ENCODE peak calls at places on chromosomes 12 and 14, in ten cellular contexts. I, R, W, M, D, L, V, Z, C and U are unnamed samples.

GRCh38 chr12:90653051-90653450 is 301.9 kb downstream of the CCER1 start:
- DNase-seq in D (no peak), I (peak), W (no peak), C (no peak), L (no peak), R (no peak), V (peak), Z (peak), M (no peak), U (no peak)

GRCh38 chr12:121807656-121808347 is 4.0 kb downstream of the SETD1B start:
- DNase-seq in C (no peak), I (no peak), D (no peak), R (no peak), L (no peak), Z (no peak), M (no peak), W (no peak), V (no peak), U (no peak)

GRCh38 chr14:91963465-91963864 is 16.0 kb upstream of the FBLN5 start:
- DNase-seq in V (peak), M (no peak), I (peak), D (no peak), L (no peak), W (no peak), Z (peak), C (no peak), R (no peak), U (no peak)

GRCh38 chr14:32985881-32986280 is 47.2 kb downstream of the NPAS3 start:
- DNase-seq in W (no peak), V (no peak), L (no peak), I (peak), D (no peak), M (no peak), Z (no peak), C (no peak), R (no peak), U (no peak)

GRCh38 chr12:86186449-86186848 is 69.7 kb downstream of the MGAT4C start:
- DNase-seq in I (no peak), Z (peak), R (no peak), W (peak), L (no peak), V (peak), M (no peak), C (no peak), D (no peak), U (no peak)

GRCh38 chr12:132827763-132828703 is 636 bp downstream of the GOLGA3 start:
- DNase-seq in L (no peak), R (peak), V (peak), D (no peak), Z (peak), W (peak), M (peak), I (peak), C (peak), U (peak)

GRCh38 chr14:94636744-94637412 is 24.7 kb downstream of the SERPINA3 start:
- DNase-seq in I (peak), D (no peak), Z (peak), V (no peak), R (no peak), W (peak), L (no peak), C (no peak), M (peak), U (no peak)

GRCh38 chr14:36227802-36228201 is 51.3 kb upstream of the PTCSC3 start:
- DNase-seq in C (no peak), W (no peak), Z (no peak), M (no peak), I (peak), R (no peak), D (no peak), L (no peak), V (peak), U (no peak)

GRCh38 chr12:53290661-53291060 is 4.7 kb upstream of the PFDN5 start:
- DNase-seq in W (no peak), I (peak), V (peak), R (no peak), M (no peak), L (no peak), C (no peak), D (no peak), Z (peak), U (no peak)

GRCh38 chr12:109741970-109742372 is 28.3 kb downstream of the FAM222A start:
- DNase-seq in I (no peak), L (no peak), V (no peak), M (peak), C (no peak), R (no peak), W (no peak), D (no peak), Z (no peak), U (no peak)

GRCh38 chr14:89232366-89233070 is 184.5 kb downstream of the FOXN3 start:
- DNase-seq in V (no peak), M (peak), R (no peak), C (no peak), I (no peak), D (no peak), Z (no peak), L (no peak), W (peak), U (no peak)

GRCh38 chr14:22084393-22085281 is 411.0 kb upstream of the OR4E1 start:
- DNase-seq in R (peak), V (peak), Z (peak), M (peak), L (no peak), W (peak), I (peak), C (peak), D (peak), U (peak)

GRCh38 chr12:4975574-4975973 is 65.9 kb downstream of the KCNA1 start:
- DNase-seq in R (peak), M (no peak), C (no peak), I (no peak), L (no peak), Z (peak), D (no peak), W (peak), V (no peak), U (no peak)

GRCh38 chr12:53652366-53652765 is 23.5 kb downstream of the ATP5MC2 start:
- DNase-seq in C (no peak), L (no peak), D (no peak), W (no peak), Z (no peak), M (no peak), R (no peak), I (peak), V (peak), U (no peak)

GRCh38 chr12:69343357-69343756 is 4.8 kb upstream of the LYZ start:
- DNase-seq in V (no peak), M (no peak), R (no peak), I (no peak), W (no peak), C (no peak), Z (no peak), D (no peak), L (no peak), U (no peak)

GRCh38 chr14:23513005-23513412 is 38.6 kb downstream of the ZFHX2 start:
- DNase-seq in R (no peak), V (no peak), Z (no peak), M (no peak), I (no peak), W (no peak), C (no peak), L (no peak), D (no peak), U (no peak)

GRCh38 chr14:89429206-89430091 is 12.4 kb upstream of the FOXN3 start:
- DNase-seq in R (no peak), M (no peak), C (no peak), D (no peak), V (peak), Z (no peak), I (peak), L (peak), W (no peak), U (no peak)

GRCh38 chr12:125329239-125330238 is 264.3 kb downstream of the AACS start:
- DNase-seq in D (no peak), R (no peak), W (no peak), C (no peak), I (peak), V (no peak), Z (no peak), L (no peak), M (no peak), U (no peak)

GRCh38 chr14:96698846-96699543 is 98.2 kb upstream of the VRK1 start:
- DNase-seq in I (no peak), D (no peak), M (no peak), Z (no peak), V (no peak), C (no peak), R (no peak), L (peak), W (peak), U (peak)

GRCh38 chr12:4011597-4011996 is 138.4 kb upstream of the PARP11 start:
- DNase-seq in W (peak), D (no peak), C (peak), R (no peak), Z (no peak), M (no peak), L (no peak), V (no peak), I (no peak), U (no peak)

GRCh38 chr12:124509676-124510300 is 57.6 kb downstream of the NCOR2 start:
- DNase-seq in M (peak), Z (peak), D (no peak), W (no peak), I (peak), V (peak), R (no peak), L (no peak), C (peak), U (no peak)

GRCh38 chr12:118980407-118981014 is 830 bp upstream of the SRRM4 start:
- DNase-seq in C (no peak), I (no peak), Z (no peak), L (no peak), D (no peak), M (no peak), R (no peak), W (peak), V (no peak), U (no peak)

GRCh38 chr12:100688451-100688864 is 106.1 kb upstream of the ANO4 start:
- DNase-seq in C (no peak), V (no peak), R (no peak), L (no peak), W (peak), M (no peak), D (no peak), I (peak), Z (peak), U (no peak)

GRCh38 chr12:132116709-132117557 is 27.2 kb downstream of the DDX51 start:
- DNase-seq in L (no peak), M (no peak), V (no peak), C (no peak), R (no peak), I (no peak), Z (no peak), D (no peak), W (no peak), U (no peak)

GRCh38 chr12:54034784-54035310 is 2.0 kb downstream of the HOXC5 start:
- DNase-seq in V (no peak), R (no peak), M (no peak), I (no peak), L (no peak), D (no peak), C (no peak), W (no peak), Z (no peak), U (no peak)

GRCh38 chr14:85479771-85480170 is 50.2 kb upstream of the FLRT2 start:
- DNase-seq in L (no peak), M (no peak), I (no peak), R (no peak), V (no peak), Z (no peak), C (no peak), W (no peak), D (no peak), U (no peak)

GRCh38 chr12:126627596-126627995 is 1562.4 kb downstream of the AACS start:
- DNase-seq in L (no peak), I (no peak), W (no peak), D (no peak), Z (no peak), V (no peak), R (no peak), C (no peak), M (no peak), U (no peak)

GRCh38 chr12:126608607-126609175 is 1543.5 kb downstream of the AACS start:
- DNase-seq in D (no peak), C (no peak), I (peak), R (no peak), M (no peak), L (no peak), Z (peak), W (no peak), V (no peak), U (no peak)

GRCh38 chr14:99517643-99518381 is 36.6 kb downstream of the CCNK start:
- DNase-seq in C (no peak), W (no peak), D (no peak), L (no peak), Z (no peak), V (no peak), R (no peak), M (no peak), I (no peak), U (no peak)

GRCh38 chr14:52840916-52841315 is 49.5 kb upstream of the GNPNAT1 start:
- DNase-seq in D (no peak), Z (peak), R (no peak), C (no peak), M (no peak), V (peak), I (peak), L (no peak), W (peak), U (no peak)

GRCh38 chr14:77339407-77339806 is 18.6 kb downstream of the GSTZ1 start:
- DNase-seq in I (peak), D (no peak), W (no peak), M (no peak), R (no peak), Z (peak), L (no peak), C (no peak), V (peak), U (no peak)

GRCh38 chr12:14167005-14167628 is 185.7 kb upstream of the GRIN2B start:
- DNase-seq in R (peak), V (peak), M (peak), W (peak), D (peak), I (peak), C (peak), Z (peak), L (peak), U (no peak)

GRCh38 chr12:24853588-24853987 is 95.3 kb downstream of the BCAT1 start:
- DNase-seq in W (peak), M (no peak), R (no peak), C (peak), D (no peak), Z (peak), I (peak), L (no peak), V (peak), U (no peak)

GRCh38 chr14:39491134-39491541 is 58.9 kb upstream of the FBXO33 start:
- DNase-seq in R (peak), L (no peak), I (peak), C (peak), M (no peak), Z (peak), D (peak), V (peak), W (peak), U (peak)

GRCh38 chr12:90902596-90902995 is 52.4 kb downstream of the CCER1 start:
- DNase-seq in V (no peak), L (no peak), D (no peak), Z (no peak), W (no peak), M (no peak), C (no peak), R (no peak), I (no peak), U (no peak)

GRCh38 chr14:60944206-60944605 is 36.7 kb downstream of the TRMT5 start:
- DNase-seq in V (no peak), W (no peak), M (no peak), R (no peak), D (no peak), I (no peak), L (no peak), Z (no peak), C (no peak), U (no peak)